ENCODE peak calls at places on chromosomes 2 and 18, in seven cellular contexts. N is body of pancreas, L is uterus, E is astrocyte, A is H9, O is IMR-90, P is small intestine. U is an unnamed sample.

GRCh38 chr2:215835641-215836040 is 177.7 kb downstream of the MREG start:
- DNase-seq in L (no peak), P (no peak), N (no peak), A (no peak), E (no peak), O (no peak), U (no peak)

GRCh38 chr18:76697441-76697901 is 124.9 kb upstream of the ZNF236 start:
- DNase-seq in N (no peak), P (peak; percentile 16), L (no peak), A (no peak), O (peak; percentile 12), E (peak; percentile 46), U (no peak)

GRCh38 chr2:101041413-101041812 is 39.3 kb downstream of the RPL31 start:
- DNase-seq in L (no peak), O (no peak), P (no peak), A (no peak), N (no peak), E (no peak), U (no peak)

GRCh38 chr2:10774394-10774793 is 38.2 kb downstream of the PDIA6 start:
- DNase-seq in L (no peak), E (no peak), P (peak; percentile 75), N (no peak), O (no peak), A (no peak), U (no peak)

GRCh38 chr2:16613475-16613874 is 52.2 kb downstream of the CYRIA start:
- DNase-seq in L (no peak), O (no peak), E (no peak), A (no peak), P (no peak), N (no peak), U (no peak)

GRCh38 chr2:2846379-2847130 is 515.5 kb upstream of the MYT1L start:
- DNase-seq in N (peak; percentile 80), E (no peak), L (no peak), P (peak; percentile 27), A (no peak), O (no peak), U (peak; percentile 72)

GRCh38 chr2:61670591-61671503 is 132.7 kb upstream of the XPO1 start:
- DNase-seq in A (no peak), E (peak; percentile 29), N (peak; percentile 56), P (peak; percentile 88), O (peak; percentile 47), L (peak; percentile 20), U (no peak)

GRCh38 chr2:232597362-232598079 is 35.9 kb upstream of the EFHD1 start:
- DNase-seq in P (no peak), O (no peak), L (no peak), A (no peak), E (no peak), N (no peak), U (no peak)

GRCh38 chr2:181790716-181791649 is 100.5 kb upstream of the ITPRID2 start:
- DNase-seq in E (peak; percentile 99), A (no peak), P (peak; percentile 63), L (no peak), O (peak; percentile 99), N (no peak), U (no peak)

GRCh38 chr2:233831011-233831721 is 23.2 kb downstream of the HJURP start:
- DNase-seq in P (no peak), L (no peak), O (no peak), N (no peak), E (no peak), A (peak; percentile 18), U (no peak)

GRCh38 chr2:171347158-171347557 is 86.6 kb downstream of the METTL8 start:
- DNase-seq in O (peak; percentile 19), L (no peak), E (peak; percentile 56), P (no peak), A (no peak), N (no peak), U (no peak)

GRCh38 chr18:67261931-67262552 is 254.5 kb downstream of the DSEL start:
- DNase-seq in O (no peak), N (no peak), E (no peak), P (no peak), L (no peak), A (no peak), U (no peak)

GRCh38 chr18:48007955-48008701 is 77.7 kb upstream of the SMAD2 start:
- DNase-seq in L (peak; percentile 54), P (peak; percentile 60), E (peak; percentile 30), O (no peak), A (peak; percentile 91), N (peak; percentile 75), U (no peak)

GRCh38 chr2:171788316-171788993 is 101.2 kb downstream of the DYNC1I2 start:
- DNase-seq in N (no peak), P (no peak), E (no peak), A (peak; percentile 57), O (no peak), L (no peak), U (no peak)

GRCh38 chr2:61537590-61538178 is 472 bp downstream of the XPO1 start:
- DNase-seq in L (no peak), A (no peak), N (no peak), P (no peak), O (no peak), E (no peak), U (no peak)

GRCh38 chr18:79795446-79795845 is 2.3 kb upstream of the KCNG2 start:
- DNase-seq in A (no peak), N (no peak), E (no peak), P (no peak), L (no peak), O (no peak), U (no peak)

GRCh38 chr18:79796016-79796415 is 1.7 kb upstream of the KCNG2 start:
- DNase-seq in P (no peak), O (no peak), A (no peak), L (no peak), N (no peak), E (no peak), U (peak; percentile 27)

GRCh38 chr18:79797518-79798345 is at the start of gene KCNG2:
- DNase-seq in A (peak; percentile 52), P (peak; percentile 34), O (no peak), E (no peak), N (no peak), L (no peak), U (no peak)

GRCh38 chr18:79798346-79798998 is 734 bp downstream of the KCNG2 start:
- DNase-seq in O (no peak), E (no peak), L (no peak), A (no peak), N (no peak), P (peak; percentile 5), U (no peak)

GRCh38 chr18:79796531-79797390 is 977 bp upstream of the KCNG2 start:
- DNase-seq in A (no peak), L (no peak), P (no peak), N (no peak), E (no peak), O (no peak), U (no peak)
- H3K27ac ChIP-seq in A (no peak overlapping the region), L (no peak overlapping the region), P (no peak overlapping the region), N (no peak overlapping the region), E (no peak overlapping the region), O (no peak overlapping the region), U (no peak overlapping the region)

GRCh38 chr2:42853571-42854206 is 61.3 kb upstream of the HAAO start:
- DNase-seq in O (no peak), A (no peak), P (no peak), E (no peak), L (no peak), N (no peak), U (no peak)
- H3K27ac ChIP-seq in O (no peak overlapping the region), A (no peak overlapping the region), P (peak overlapping the region; percentile 66), E (no peak overlapping the region), L (peak overlapping the region; percentile 83), N (no peak overlapping the region), U (no peak overlapping the region)

DNA sequence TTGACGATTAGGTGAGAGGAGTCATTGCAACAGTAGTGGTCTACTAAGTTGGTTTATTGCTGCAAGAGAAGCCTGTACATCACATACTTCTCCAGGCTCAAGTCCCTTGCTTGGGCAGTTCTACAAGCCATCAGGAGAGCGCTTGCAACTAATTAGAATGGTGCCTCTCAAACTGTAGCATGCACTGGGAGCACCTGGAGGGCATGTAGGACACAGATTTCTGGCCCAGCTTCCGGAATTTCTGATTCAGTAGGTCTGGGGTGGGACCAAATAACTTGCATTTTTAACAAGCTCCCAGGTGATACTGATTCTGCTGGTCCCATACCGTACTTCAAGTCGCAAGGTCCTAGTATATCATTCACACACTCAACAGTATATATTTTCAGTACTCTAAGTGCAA is 34.5 kb upstream of the CCDC88A start:
- DNase-seq in O (no peak), L (no peak), N (no peak), E (no peak), P (no peak), A (no peak), U (no peak)
- H3K27ac ChIP-seq in O (no peak overlapping the region), L (no peak overlapping the region), N (no peak overlapping the region), E (no peak overlapping the region), P (no peak overlapping the region), A (no peak overlapping the region), U (no peak overlapping the region)

GRCh38 chr2:55099493-55099877 is 49.2 kb upstream of the RTN4 start:
- DNase-seq in O (no peak), A (no peak), L (no peak), N (no peak), E (no peak), P (no peak), U (no peak)

GRCh38 chr2:55099878-55100820 is 49.9 kb upstream of the RTN4 start:
- DNase-seq in N (no peak), E (peak; percentile 74), A (no peak), L (no peak), P (no peak), O (peak; percentile 84), U (no peak)

GRCh38 chr2:55096586-55096985 is 46.3 kb upstream of the RTN4 start:
- DNase-seq in L (no peak), E (no peak), O (no peak), N (no peak), P (no peak), A (no peak), U (no peak)

GRCh38 chr2:55097083-55097461 is 46.8 kb upstream of the RTN4 start:
- DNase-seq in N (no peak), O (no peak), E (no peak), A (no peak), L (no peak), P (no peak), U (no peak)

DNA sequence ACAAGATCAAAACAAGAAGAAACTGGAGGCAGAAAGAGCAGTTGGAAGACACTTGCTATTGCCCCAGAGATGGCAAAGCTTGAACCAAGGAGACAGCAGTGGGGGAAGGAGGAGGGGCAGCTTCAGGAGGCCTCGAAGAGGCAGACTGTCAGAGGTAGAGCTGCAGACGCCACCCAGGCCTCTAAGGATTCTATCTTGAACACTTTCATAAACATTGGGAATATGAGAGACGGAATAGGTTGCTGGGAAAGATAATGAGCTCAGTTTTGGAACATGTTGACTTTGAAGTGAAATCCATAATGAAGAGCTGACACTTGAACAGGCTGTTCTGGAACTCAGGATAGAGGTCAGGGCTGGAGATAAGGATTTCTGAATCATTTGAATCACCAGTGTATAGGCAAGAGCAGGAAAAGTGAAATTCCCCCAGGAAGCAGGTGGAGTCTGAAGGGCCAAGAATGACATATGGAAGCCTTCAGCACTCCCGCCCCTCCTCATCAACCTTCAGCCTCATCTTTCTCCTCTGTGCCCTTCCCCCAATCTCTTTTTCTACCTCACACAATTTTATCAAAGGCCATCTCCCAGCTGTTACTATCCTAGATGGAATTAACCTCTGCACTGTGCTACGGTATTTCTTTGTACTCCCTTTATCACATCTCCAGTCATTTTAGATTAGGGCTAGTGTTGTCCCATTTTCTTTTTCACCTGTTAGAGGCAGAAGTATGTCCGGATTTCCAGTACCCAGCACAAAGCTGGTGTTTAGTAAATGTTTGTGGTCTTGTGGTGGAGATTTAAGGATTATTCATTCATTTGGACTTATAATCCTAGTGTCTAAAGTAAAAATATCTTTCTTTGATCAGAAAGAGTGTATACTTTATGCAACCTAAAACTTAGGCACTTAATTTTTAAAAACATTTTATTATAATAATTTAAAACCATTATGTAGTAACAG is 47.5 kb upstream of the RTN4 start:
- DNase-seq in O (no peak), L (no peak), A (no peak), N (no peak), P (peak; percentile 64), E (peak; percentile 73), U (no peak)
- H3K27ac ChIP-seq in O (peak overlapping the region; percentile 68), L (peak overlapping the region; percentile 72), A (no peak overlapping the region), N (peak overlapping the region; percentile 67), P (peak overlapping the region; percentile 71), E (no peak overlapping the region), U (no peak overlapping the region)

U was measured in dorsolateral prefrontal cortex.